ENCODE peak calls at places on chromosomes 12 and 14, in five cellular contexts. M is IMR-90, E is H9, V is neuronal stem cell, A is H1. T is an unnamed sample.
A peak's percentile ranks its signal among the peaks of the same experiment; 100 is the strongest.

GRCh38 chr14:92223027-92223426 is 99.9 kb upstream of the SLC24A4 start:
- DNase-seq in M (no peak), E (no peak), V (no peak), A (no peak), T (no peak)

GRCh38 chr12:111298583-111299436 is 70.1 kb downstream of the PHETA1 start:
- DNase-seq in M (peak; percentile 31), E (peak; percentile 88), V (peak; percentile 73), A (peak; percentile 41), T (peak; percentile 46)

GRCh38 chr12:47990351-47991105 is 13.7 kb downstream of the COL2A1 start:
- DNase-seq in M (peak; percentile 35), E (no peak), V (no peak), A (no peak), T (no peak)

GRCh38 chr12:95802482-95803264 is 12.1 kb upstream of the NTN4 start:
- DNase-seq in M (peak; percentile 93), E (no peak), V (no peak), A (no peak), T (peak; percentile 82)

GRCh38 chr12:31591308-31591901 is 469 bp upstream of the DENND5B start:
- DNase-seq in M (no peak), E (peak; percentile 46), V (no peak), A (no peak), T (peak; percentile 73)

GRCh38 chr14:100832311-100832960 is 6.5 kb downstream of the MEG3 start:
- DNase-seq in M (no peak), E (no peak), V (peak; percentile 94), A (no peak), T (no peak)

GRCh38 chr14:60561845-60562746 is 53.1 kb downstream of the SIX6 start:
- DNase-seq in M (peak; percentile 82), E (peak; percentile 83), V (peak; percentile 69), A (peak; percentile 53), T (peak; percentile 63)

GRCh38 chr12:121232163-121232562 is 22.2 kb downstream of the P2RX4 start:
- DNase-seq in M (no peak), E (peak; percentile 33), V (no peak), A (no peak), T (no peak)

GRCh38 chr12:45273717-45274271 is 57.9 kb downstream of the ANO6 start:
- DNase-seq in M (peak; percentile 98), E (no peak), V (no peak), A (no peak), T (peak; percentile 92)

GRCh38 chr14:65203574-65203973 is 101.3 kb upstream of the MAX start:
- DNase-seq in M (no peak), E (no peak), V (no peak), A (no peak), T (no peak)

GRCh38 chr14:26233126-26233525 is 364.7 kb downstream of the NOVA1 start:
- DNase-seq in M (no peak), E (no peak), V (no peak), A (no peak), T (no peak)

GRCh38 chr12:26318661-26319068 is 123.3 kb downstream of the SSPN start:
- DNase-seq in M (peak; percentile 89), E (no peak), V (no peak), A (peak; percentile 2), T (peak; percentile 91)

GRCh38 chr12:124625867-124626675 is 58.7 kb upstream of the NCOR2 start:
- DNase-seq in M (peak; percentile 53), E (no peak), V (no peak), A (no peak), T (peak; percentile 73)

GRCh38 chr14:95835331-95835730 is 41.3 kb upstream of the TUNAR start:
- DNase-seq in M (peak; percentile 3), E (no peak), V (no peak), A (no peak), T (no peak)

GRCh38 chr12:45503887-45504286 is 225.6 kb upstream of the ARID2 start:
- DNase-seq in M (peak; percentile 39), E (no peak), V (no peak), A (no peak), T (no peak)

GRCh38 chr12:88339966-88340365 is 197.9 kb downstream of the TMTC3 start:
- DNase-seq in M (peak; percentile 28), E (no peak), V (no peak), A (no peak), T (peak; percentile 43)

GRCh38 chr12:92784356-92784755 is 81.6 kb downstream of the PLEKHG7 start:
- DNase-seq in M (peak; percentile 50), E (no peak), V (no peak), A (no peak), T (peak; percentile 57)

GRCh38 chr12:125079084-125079483 is 13.8 kb downstream of the AACS start:
- DNase-seq in M (no peak), E (no peak), V (no peak), A (no peak), T (no peak)

GRCh38 chr14:23431486-23431885 is 4.0 kb downstream of the MYH7 start:
- DNase-seq in M (no peak), E (no peak), V (no peak), A (no peak), T (no peak)

GRCh38 chr14:73783107-73783727 is 68.4 kb upstream of the PTGR2 start:
- DNase-seq in M (no peak), E (peak; percentile 41), V (peak; percentile 89), A (no peak), T (peak; percentile 72)

GRCh38 chr14:56789955-56790354 is 20.3 kb downstream of the OTX2 start:
- DNase-seq in M (no peak), E (no peak), V (no peak), A (no peak), T (no peak)

GRCh38 chr12:47986832-47987231 is 17.4 kb downstream of the COL2A1 start:
- DNase-seq in M (no peak), E (no peak), V (no peak), A (no peak), T (no peak)

GRCh38 chr14:86481105-86481504 is 951.2 kb downstream of the FLRT2 start:
- DNase-seq in M (peak; percentile 70), E (no peak), V (no peak), A (no peak), T (peak; percentile 48)

GRCh38 chr14:90759370-90760054 is 56.7 kb downstream of the TTC7B start:
- DNase-seq in M (no peak), E (no peak), V (no peak), A (no peak), T (no peak)

GRCh38 chr14:98890556-98891340 is 381.2 kb downstream of the BCL11B start:
- DNase-seq in M (no peak), E (no peak), V (peak; percentile 24), A (no peak), T (no peak)

GRCh38 chr12:99087278-99087677 is 442.2 kb downstream of the APAF1 start:
- DNase-seq in M (no peak), E (no peak), V (peak; percentile 32), A (peak; percentile 7), T (no peak)

DNA sequence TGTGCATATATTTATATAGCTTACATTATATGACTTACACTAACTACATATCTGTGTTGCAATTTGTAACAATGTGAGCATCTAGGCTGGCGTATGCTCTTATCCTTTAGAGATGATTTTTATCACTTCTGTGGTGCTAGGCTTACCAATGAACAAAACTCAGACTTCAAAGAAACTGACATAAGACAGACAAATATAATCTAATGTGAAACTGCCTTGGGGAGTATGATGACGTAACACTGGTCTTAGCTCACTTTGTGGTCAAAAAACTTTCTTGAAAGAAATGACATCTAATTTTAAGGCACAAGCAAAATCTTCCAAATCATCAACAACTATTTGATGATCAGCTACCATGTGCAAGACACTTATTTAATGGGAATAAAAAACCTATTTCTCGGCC is 50.0 kb downstream of the SOX5 start:
- DNase-seq in M (no peak), E (no peak), V (no peak), A (no peak), T (peak; percentile 50)
- H2BK15ac ChIP-seq in M (no peak overlapping the region), E (no peak overlapping the region), V (no peak overlapping the region), A (no peak overlapping the region), T (no peak overlapping the region)

DNA sequence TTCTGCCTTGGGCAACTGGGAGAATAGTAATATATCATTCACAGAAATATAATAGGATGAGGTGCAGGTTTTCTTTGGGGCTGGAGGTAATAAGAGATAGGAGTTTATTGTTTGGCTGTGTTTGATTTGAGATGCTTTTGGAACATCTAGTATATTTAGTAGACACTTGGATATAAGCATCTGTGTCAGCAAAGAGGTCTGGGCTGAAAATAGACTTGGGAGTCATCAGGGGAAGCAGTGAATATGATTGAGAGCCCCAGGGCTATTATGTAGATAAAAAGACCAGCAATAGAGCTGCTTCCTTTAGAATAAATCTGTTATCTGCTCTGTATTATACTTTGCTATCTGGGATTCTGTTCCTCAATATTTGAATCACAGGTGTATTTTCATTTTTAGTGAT is 36.6 kb downstream of the SPATA7 start:
- DNase-seq in M (no peak), E (no peak), V (no peak), A (no peak), T (no peak)
- H2BK5ac ChIP-seq in M (no peak overlapping the region), E (no peak overlapping the region), V (no peak overlapping the region), A (no peak overlapping the region), T (no peak overlapping the region)

DNA sequence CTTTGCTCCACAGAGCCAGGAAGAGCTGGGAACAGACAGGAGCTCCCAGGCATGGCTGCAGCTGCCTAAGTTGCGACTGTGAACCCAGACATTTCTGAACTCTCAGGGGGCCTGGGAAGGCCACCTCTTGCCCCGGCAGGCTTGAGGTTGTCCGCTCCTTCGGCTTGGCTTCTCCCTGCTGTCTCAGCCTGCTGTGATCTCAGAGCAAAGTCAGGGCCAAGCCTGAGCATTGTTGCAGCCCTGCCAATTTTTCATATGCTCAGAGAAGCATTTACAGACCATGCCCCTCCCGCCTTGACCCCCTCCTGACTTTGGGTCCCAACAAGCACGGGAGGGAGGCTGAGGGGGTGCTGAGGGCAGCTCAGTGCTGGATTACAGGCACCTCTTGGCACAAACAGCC is 1439.1 kb upstream of the FLRT2 start:
- DNase-seq in M (no peak), E (no peak), V (no peak), A (no peak), T (no peak)
- H3K9me3 ChIP-seq in M (no peaks in the 10 kb centered on the region), E (no peaks in the 10 kb centered on the region), V (peaks cover 2% of the 10 kb centered on the region), A (no peaks in the 10 kb centered on the region), T (no peaks in the 10 kb centered on the region)

DNA sequence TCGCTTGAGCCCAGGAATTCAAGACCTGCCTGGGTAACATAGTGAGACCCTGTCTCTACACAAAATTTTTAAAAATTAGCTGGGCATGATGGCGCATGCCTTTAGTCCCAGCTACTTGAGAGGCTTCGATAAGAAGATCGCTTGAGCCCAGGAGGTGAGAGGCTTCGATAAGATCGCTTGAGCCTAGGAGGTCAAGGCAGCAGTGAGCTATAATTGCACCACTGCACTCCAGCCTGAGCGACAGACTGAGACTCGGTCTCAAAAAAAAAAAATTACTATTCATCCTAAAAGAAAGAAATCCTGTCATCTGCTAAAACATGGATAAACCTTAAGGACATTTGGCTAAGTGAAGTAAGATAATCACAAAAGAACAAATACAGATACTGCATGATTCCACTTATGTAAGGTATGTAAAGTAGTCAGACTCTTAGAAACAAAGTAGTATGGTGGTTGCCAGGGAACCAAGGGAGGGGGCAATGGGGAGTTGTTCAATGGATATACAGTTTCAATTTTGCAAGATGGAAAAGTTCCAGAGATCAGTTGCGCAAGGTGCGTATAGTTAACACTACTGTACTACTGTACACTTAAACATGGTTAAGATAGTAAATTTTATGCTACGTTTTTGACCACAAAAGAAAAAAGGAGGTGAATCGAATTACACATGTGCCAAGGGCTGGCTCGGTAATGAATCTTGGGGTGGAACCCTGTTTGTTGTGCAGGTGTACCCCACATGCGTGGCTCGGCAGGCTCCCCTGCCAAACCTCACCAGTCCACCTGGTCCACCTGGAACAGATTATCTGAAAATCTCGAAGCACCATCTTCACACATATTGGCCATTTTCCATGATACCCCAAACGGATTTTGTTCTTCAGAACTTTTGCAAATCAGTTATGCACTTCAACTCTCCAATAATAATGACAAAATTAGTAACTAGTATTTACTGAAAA is 18.3 kb upstream of the ATP2A2 start:
- DNase-seq in M (peak; percentile 72), E (no peak), V (no peak), A (no peak), T (peak; percentile 70)
- H2BK15ac ChIP-seq in M (no peak overlapping the region), E (no peak overlapping the region), V (no peak overlapping the region), A (no peak overlapping the region), T (no peak overlapping the region)

GRCh38 chr12:82857276-82857675 is 170.6 kb downstream of the TMTC2 start:
- DNase-seq in M (no peak), E (peak; percentile 34), V (no peak), A (no peak), T (no peak)
- H2BK5ac ChIP-seq in M (no peak overlapping the region), E (no peak overlapping the region), V (no peak overlapping the region), A (no peak overlapping the region), T (no peak overlapping the region)